ENCODE peak calls at places on chromosomes 7 and 10, in six cellular contexts. One of them, this sample, is unnamed.

GRCh38 chr7:150803161-150803860 is 2.7 kb downstream of the TMEM176A start:
- DNase-seq in WTC11: no peak
- DNase-seq in GM20000: no peak
- DNase-seq in CD4-positive, alpha-beta T cell: no peak
- DNase-seq in AG09319: no peak
- DNase-seq in HCT116: no peak
- DNase-seq in this sample: no peak

GRCh38 chr10:131742371-131743000 is 158.3 kb upstream of the PPP2R2D start:
- DNase-seq in CD4-positive, alpha-beta T cell: no peak
- DNase-seq in HCT116: no peak
- DNase-seq in AG09319: no peak
- DNase-seq in GM20000: no peak
- DNase-seq in WTC11: no peak
- DNase-seq in this sample: no peak

GRCh38 chr10:131257027-131257426 is 54.5 kb downstream of the TCERG1L start:
- DNase-seq in CD4-positive, alpha-beta T cell: no peak
- DNase-seq in AG09319: no peak
- DNase-seq in GM20000: no peak
- DNase-seq in WTC11: no peak
- DNase-seq in HCT116: no peak
- DNase-seq in this sample: no peak

GRCh38 chr7:85776691-85777363 is 590.0 kb upstream of the SEMA3D start:
- DNase-seq in CD4-positive, alpha-beta T cell: no peak
- DNase-seq in HCT116: no peak
- DNase-seq in AG09319: no peak
- DNase-seq in GM20000: no peak
- DNase-seq in WTC11: no peak
- DNase-seq in this sample: no peak

GRCh38 chr7:54397836-54398612 is 144.2 kb upstream of the VSTM2A start:
- DNase-seq in AG09319: no peak
- DNase-seq in CD4-positive, alpha-beta T cell: no peak
- DNase-seq in GM20000: no peak
- DNase-seq in WTC11: no peak
- DNase-seq in HCT116: no peak
- DNase-seq in this sample: no peak

GRCh38 chr7:134315679-134316538 is 821 bp downstream of the SLC35B4 start:
- DNase-seq in CD4-positive, alpha-beta T cell: no peak
- DNase-seq in HCT116: no peak
- DNase-seq in GM20000: peak
- DNase-seq in WTC11: peak
- DNase-seq in AG09319: no peak
- DNase-seq in this sample: no peak

GRCh38 chr10:123995082-123995460 is 98.3 kb downstream of the CHST15 start:
- DNase-seq in GM20000: no peak
- DNase-seq in CD4-positive, alpha-beta T cell: no peak
- DNase-seq in WTC11: no peak
- DNase-seq in HCT116: peak
- DNase-seq in AG09319: no peak
- DNase-seq in this sample: no peak

GRCh38 chr7:39016609-39017008 is 38.9 kb downstream of the POU6F2 start:
- DNase-seq in AG09319: no peak
- DNase-seq in GM20000: no peak
- DNase-seq in HCT116: no peak
- DNase-seq in WTC11: no peak
- DNase-seq in CD4-positive, alpha-beta T cell: no peak
- DNase-seq in this sample: no peak

GRCh38 chr10:22833781-22834180 is 94.1 kb upstream of the ARMC3 start:
- DNase-seq in GM20000: no peak
- DNase-seq in AG09319: no peak
- DNase-seq in CD4-positive, alpha-beta T cell: no peak
- DNase-seq in HCT116: no peak
- DNase-seq in WTC11: no peak
- DNase-seq in this sample: no peak

GRCh38 chr10:3294919-3295318 is 122.3 kb upstream of the PITRM1 start:
- DNase-seq in WTC11: no peak
- DNase-seq in GM20000: no peak
- DNase-seq in CD4-positive, alpha-beta T cell: no peak
- DNase-seq in HCT116: no peak
- DNase-seq in AG09319: no peak
- DNase-seq in this sample: no peak

GRCh38 chr10:85420501-85421191 is 945.9 kb downstream of the GRID1 start:
- DNase-seq in GM20000: no peak
- DNase-seq in HCT116: no peak
- DNase-seq in CD4-positive, alpha-beta T cell: no peak
- DNase-seq in WTC11: peak
- DNase-seq in AG09319: no peak
- DNase-seq in this sample: no peak

GRCh38 chr10:79242620-79243152 is 104.6 kb upstream of the PPIF start:
- DNase-seq in GM20000: peak
- DNase-seq in CD4-positive, alpha-beta T cell: no peak
- DNase-seq in AG09319: peak
- DNase-seq in HCT116: no peak
- DNase-seq in WTC11: peak
- DNase-seq in this sample: peak

GRCh38 chr10:7788640-7789335 is 811 bp downstream of the ATP5F1C start:
- DNase-seq in AG09319: no peak
- DNase-seq in HCT116: no peak
- DNase-seq in CD4-positive, alpha-beta T cell: no peak
- DNase-seq in GM20000: peak
- DNase-seq in WTC11: no peak
- DNase-seq in this sample: no peak

GRCh38 chr10:35626971-35627507 is 15.1 kb downstream of the FZD8 start:
- DNase-seq in CD4-positive, alpha-beta T cell: no peak
- DNase-seq in AG09319: no peak
- DNase-seq in HCT116: no peak
- DNase-seq in WTC11: no peak
- DNase-seq in GM20000: no peak
- DNase-seq in this sample: no peak

GRCh38 chr10:1920127-1920526 is 182.8 kb upstream of the ADARB2 start:
- DNase-seq in HCT116: no peak
- DNase-seq in CD4-positive, alpha-beta T cell: no peak
- DNase-seq in AG09319: no peak
- DNase-seq in WTC11: no peak
- DNase-seq in GM20000: no peak
- DNase-seq in this sample: no peak

GRCh38 chr10:23069019-23069665 is 26.2 kb upstream of the MSRB2 start:
- DNase-seq in HCT116: no peak
- DNase-seq in GM20000: no peak
- DNase-seq in AG09319: no peak
- DNase-seq in WTC11: no peak
- DNase-seq in CD4-positive, alpha-beta T cell: no peak
- DNase-seq in this sample: no peak

GRCh38 chr10:42992957-42993390 is 83.9 kb upstream of the RET start:
- DNase-seq in HCT116: no peak
- DNase-seq in CD4-positive, alpha-beta T cell: no peak
- DNase-seq in WTC11: no peak
- DNase-seq in AG09319: no peak
- DNase-seq in GM20000: no peak
- DNase-seq in this sample: no peak

GRCh38 chr10:48801026-48801425 is 116.4 kb downstream of the WDFY4 start:
- DNase-seq in WTC11: no peak
- DNase-seq in AG09319: no peak
- DNase-seq in HCT116: no peak
- DNase-seq in GM20000: no peak
- DNase-seq in CD4-positive, alpha-beta T cell: no peak
- DNase-seq in this sample: no peak

GRCh38 chr7:925601-926000 is 28.9 kb downstream of the ADAP1 start:
- DNase-seq in AG09319: no peak
- DNase-seq in WTC11: peak
- DNase-seq in GM20000: no peak
- DNase-seq in CD4-positive, alpha-beta T cell: no peak
- DNase-seq in HCT116: no peak
- DNase-seq in this sample: peak

DNA sequence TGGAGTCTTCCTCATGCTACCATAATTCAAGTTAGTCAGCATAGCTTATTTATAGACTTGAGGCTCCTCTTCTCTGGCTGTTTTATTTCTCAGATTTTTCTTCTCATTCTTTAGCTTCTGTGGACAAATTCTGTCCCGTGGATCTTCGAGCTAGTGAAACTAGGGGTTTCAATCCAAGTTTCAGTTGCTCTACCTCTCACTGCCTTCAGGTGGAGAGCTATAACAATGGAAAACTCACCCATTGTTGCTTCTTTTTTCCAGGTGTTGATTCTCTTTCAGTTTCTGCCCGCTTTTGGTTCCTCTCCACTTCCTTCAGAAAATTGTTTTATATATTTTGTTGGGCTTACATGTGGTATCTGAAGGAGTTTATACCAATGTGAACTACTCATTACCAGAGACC is 266.0 kb downstream of the TCF7L2 start:
- DNase-seq in HCT116: peak
- DNase-seq in CD4-positive, alpha-beta T cell: no peak
- DNase-seq in AG09319: no peak
- DNase-seq in WTC11: no peak
- DNase-seq in GM20000: no peak
- DNase-seq in this sample: no peak
- TF ChIP-seq CTCF in HCT116: peak
- TF ChIP-seq CTCF in CD4-positive, alpha-beta T cell: no peak
- TF ChIP-seq CTCF in AG09319: peak
- TF ChIP-seq CTCF in WTC11: no peak
- TF ChIP-seq CTCF in GM20000: no peak
- TF ChIP-seq CTCF in this sample: no peak

GRCh38 chr7:36047254-36047653 is 105.8 kb upstream of the EEPD1 start:
- DNase-seq in CD4-positive, alpha-beta T cell: no peak
- DNase-seq in GM20000: no peak
- DNase-seq in HCT116: no peak
- DNase-seq in AG09319: no peak
- DNase-seq in WTC11: no peak
- DNase-seq in this sample: no peak
- TF ChIP-seq CTCF in CD4-positive, alpha-beta T cell: no peak
- TF ChIP-seq CTCF in GM20000: no peak
- TF ChIP-seq CTCF in HCT116: peak
- TF ChIP-seq CTCF in AG09319: peak
- TF ChIP-seq CTCF in WTC11: no peak
- TF ChIP-seq CTCF in this sample: no peak

DNA sequence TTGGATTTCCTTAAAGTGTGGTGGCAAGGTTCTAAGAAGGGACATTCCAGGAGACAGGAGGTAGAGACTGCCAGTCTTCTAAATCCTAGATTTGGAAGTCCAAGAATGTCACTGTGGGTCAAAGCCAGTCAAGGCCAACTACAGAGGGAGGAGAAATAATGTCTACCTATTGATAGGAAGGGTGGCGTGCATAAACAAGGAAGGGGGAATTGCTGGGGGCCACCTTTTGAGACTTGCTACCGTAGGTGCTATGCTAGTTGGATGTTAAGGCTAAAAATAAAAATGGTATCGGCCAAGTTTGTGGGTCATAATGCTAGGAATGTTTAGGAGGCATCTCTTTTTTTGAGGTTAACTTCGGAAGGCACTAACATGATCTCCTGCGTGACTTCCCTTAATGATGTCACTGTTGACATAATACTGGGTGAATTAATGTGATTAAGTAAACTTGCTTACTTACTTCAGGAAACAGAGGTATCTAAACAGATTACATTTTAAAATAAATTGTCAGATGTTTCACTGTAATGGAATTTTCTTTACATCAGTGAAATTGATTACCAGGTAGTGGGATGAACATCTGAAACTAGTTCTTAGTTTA is 4.8 kb downstream of the BTRC start:
- DNase-seq in CD4-positive, alpha-beta T cell: no peak
- DNase-seq in GM20000: no peak
- DNase-seq in WTC11: no peak
- DNase-seq in HCT116: no peak
- DNase-seq in AG09319: no peak
- DNase-seq in this sample: no peak
- TF ChIP-seq CTCF in CD4-positive, alpha-beta T cell: no peak
- TF ChIP-seq CTCF in GM20000: no peak
- TF ChIP-seq CTCF in WTC11: no peak
- TF ChIP-seq CTCF in HCT116: no peak
- TF ChIP-seq CTCF in AG09319: no peak
- TF ChIP-seq CTCF in this sample: no peak

DNA sequence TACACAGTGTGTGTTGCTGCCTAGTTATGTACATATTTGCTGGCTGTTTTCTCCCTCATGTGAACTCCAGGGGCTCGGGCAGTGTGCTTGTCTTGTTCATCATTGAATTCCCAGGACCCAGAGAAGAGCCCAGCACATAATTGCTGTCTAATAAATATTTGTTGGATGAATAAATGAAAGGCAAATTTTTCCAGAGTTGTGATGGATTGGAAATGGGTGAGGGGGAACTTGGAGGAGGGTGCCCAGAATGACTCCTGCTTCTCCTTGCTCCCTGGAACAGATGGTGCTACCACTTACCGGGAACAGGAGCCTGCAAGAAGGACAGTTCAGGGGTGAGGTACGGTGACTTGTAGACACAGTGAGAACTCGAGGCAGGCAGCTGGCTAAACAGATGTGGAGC is 586.8 kb upstream of the MGMT start:
- DNase-seq in CD4-positive, alpha-beta T cell: no peak
- DNase-seq in GM20000: no peak
- DNase-seq in WTC11: no peak
- DNase-seq in HCT116: no peak
- DNase-seq in AG09319: no peak
- DNase-seq in this sample: no peak
- TF ChIP-seq CTCF in CD4-positive, alpha-beta T cell: no peak
- TF ChIP-seq CTCF in GM20000: no peak
- TF ChIP-seq CTCF in WTC11: no peak
- TF ChIP-seq CTCF in HCT116: no peak
- TF ChIP-seq CTCF in AG09319: no peak
- TF ChIP-seq CTCF in this sample: no peak

GRCh38 chr10:68223535-68224165 is 8.3 kb downstream of the ATOH7 start:
- DNase-seq in HCT116: no peak
- DNase-seq in WTC11: peak
- DNase-seq in GM20000: no peak
- DNase-seq in AG09319: no peak
- DNase-seq in CD4-positive, alpha-beta T cell: no peak
- DNase-seq in this sample: no peak
- TF ChIP-seq CTCF in HCT116: peak
- TF ChIP-seq CTCF in WTC11: no peak
- TF ChIP-seq CTCF in GM20000: no peak
- TF ChIP-seq CTCF in AG09319: no peak
- TF ChIP-seq CTCF in CD4-positive, alpha-beta T cell: no peak
- TF ChIP-seq CTCF in this sample: no peak

DNA sequence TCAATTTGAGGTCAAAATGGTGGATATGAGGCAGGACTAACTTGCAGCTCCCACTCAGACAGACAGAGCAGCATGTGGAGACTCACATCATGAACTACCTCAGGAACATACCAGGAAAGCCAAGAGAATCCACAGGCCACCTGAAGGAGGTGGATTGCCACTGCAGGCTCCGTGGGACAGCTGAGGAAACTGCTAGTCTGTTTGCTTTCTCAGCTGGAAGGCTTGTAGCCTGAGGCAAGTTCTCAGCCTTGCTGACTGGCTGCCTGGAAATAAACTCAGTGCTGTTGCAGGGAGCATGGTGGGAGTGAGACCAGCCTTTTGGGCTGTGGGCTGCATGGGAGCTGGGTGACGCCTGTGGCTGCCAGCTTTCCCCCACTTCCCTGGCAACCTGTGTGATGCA is 202.9 kb downstream of the ZNF248 start:
- DNase-seq in AG09319: no peak
- DNase-seq in HCT116: no peak
- DNase-seq in GM20000: no peak
- DNase-seq in CD4-positive, alpha-beta T cell: no peak
- DNase-seq in WTC11: no peak
- DNase-seq in this sample: no peak
- TF ChIP-seq CTCF in AG09319: no peak
- TF ChIP-seq CTCF in HCT116: no peak
- TF ChIP-seq CTCF in GM20000: no peak
- TF ChIP-seq CTCF in CD4-positive, alpha-beta T cell: no peak
- TF ChIP-seq CTCF in WTC11: no peak
- TF ChIP-seq CTCF in this sample: no peak